ENCODE peak calls at places on chromosomes 16 and 17, in four cellular contexts. One of them, this sample, is unnamed.

GRCh38 chr17:28369684-28370034 is 448 bp downstream of the VTN start:
- DNase-seq in right atrium auricular region: no peak
- DNase-seq in BJ: no peak
- DNase-seq in dorsolateral prefrontal cortex: no peak
- DNase-seq in this sample: no peak

GRCh38 chr17:77708936-77709335 is 249.6 kb upstream of the TNRC6C start:
- DNase-seq in right atrium auricular region: peak; percentile 16
- DNase-seq in dorsolateral prefrontal cortex: no peak
- DNase-seq in BJ: no peak
- DNase-seq in this sample: no peak

GRCh38 chr16:84574191-84574590 is 43.7 kb downstream of the COTL1 start:
- DNase-seq in dorsolateral prefrontal cortex: peak; percentile 53
- DNase-seq in BJ: no peak
- DNase-seq in right atrium auricular region: no peak
- DNase-seq in this sample: no peak

GRCh38 chr16:76946879-76947278 is 244.1 kb upstream of the MON1B start:
- DNase-seq in right atrium auricular region: no peak
- DNase-seq in dorsolateral prefrontal cortex: no peak
- DNase-seq in BJ: peak; percentile 9
- DNase-seq in this sample: no peak

GRCh38 chr17:81285179-81285878 is 9.8 kb downstream of the SLC38A10 start:
- DNase-seq in BJ: no peak
- DNase-seq in dorsolateral prefrontal cortex: peak; percentile 46
- DNase-seq in right atrium auricular region: peak; percentile 83
- DNase-seq in this sample: peak; percentile 65

GRCh38 chr17:64732336-64733006 is 70.4 kb upstream of the SMURF2 start:
- DNase-seq in dorsolateral prefrontal cortex: peak; percentile 40
- DNase-seq in right atrium auricular region: no peak
- DNase-seq in BJ: no peak
- DNase-seq in this sample: no peak

GRCh38 chr16:89495121-89495520 is 4.8 kb upstream of the ANKRD11 start:
- DNase-seq in dorsolateral prefrontal cortex: no peak
- DNase-seq in right atrium auricular region: no peak
- DNase-seq in BJ: no peak
- DNase-seq in this sample: no peak

GRCh38 chr17:44071772-44072171 is 1.2 kb downstream of the G6PC3 start:
- DNase-seq in right atrium auricular region: no peak
- DNase-seq in dorsolateral prefrontal cortex: no peak
- DNase-seq in BJ: no peak
- DNase-seq in this sample: no peak

GRCh38 chr17:57892146-57892819 is 42.4 kb upstream of the MRPS23 start:
- DNase-seq in right atrium auricular region: peak; percentile 97
- DNase-seq in dorsolateral prefrontal cortex: peak; percentile 85
- DNase-seq in BJ: no peak
- DNase-seq in this sample: peak; percentile 74

GRCh38 chr17:65953316-65954147 is 238.4 kb downstream of the CEP112 start:
- DNase-seq in dorsolateral prefrontal cortex: no peak
- DNase-seq in right atrium auricular region: no peak
- DNase-seq in BJ: no peak
- DNase-seq in this sample: no peak

GRCh38 chr17:61130320-61130719 is 269.3 kb upstream of the TBX2 start:
- DNase-seq in dorsolateral prefrontal cortex: no peak
- DNase-seq in right atrium auricular region: no peak
- DNase-seq in BJ: no peak
- DNase-seq in this sample: no peak

GRCh38 chr17:17508019-17508535 is 11.9 kb upstream of the RASD1 start:
- DNase-seq in BJ: no peak
- DNase-seq in dorsolateral prefrontal cortex: no peak
- DNase-seq in right atrium auricular region: no peak
- DNase-seq in this sample: no peak

GRCh38 chr16:89545044-89545830 is 15.2 kb upstream of the RPL13 start:
- DNase-seq in dorsolateral prefrontal cortex: no peak
- DNase-seq in right atrium auricular region: no peak
- DNase-seq in BJ: no peak
- DNase-seq in this sample: no peak

GRCh38 chr17:58388302-58389190 is 28.8 kb downstream of the RNF43 start:
- DNase-seq in right atrium auricular region: no peak
- DNase-seq in BJ: no peak
- DNase-seq in dorsolateral prefrontal cortex: no peak
- DNase-seq in this sample: no peak

GRCh38 chr16:87133966-87134945 is 182.9 kb downstream of the C16orf95 start:
- DNase-seq in right atrium auricular region: no peak
- DNase-seq in BJ: no peak
- DNase-seq in dorsolateral prefrontal cortex: no peak
- DNase-seq in this sample: no peak

GRCh38 chr17:75850928-75851692 is 4.0 kb downstream of the WBP2 start:
- DNase-seq in right atrium auricular region: no peak
- DNase-seq in dorsolateral prefrontal cortex: peak; percentile 74
- DNase-seq in BJ: no peak
- DNase-seq in this sample: no peak

GRCh38 chr17:35605753-35606152 is 18.6 kb downstream of the AP2B1 start:
- DNase-seq in dorsolateral prefrontal cortex: no peak
- DNase-seq in BJ: peak; percentile 31
- DNase-seq in right atrium auricular region: no peak
- DNase-seq in this sample: no peak

GRCh38 chr16:86391987-86392386 is 118.3 kb upstream of the FOXF1 start:
- DNase-seq in BJ: no peak
- DNase-seq in right atrium auricular region: no peak
- DNase-seq in dorsolateral prefrontal cortex: no peak
- DNase-seq in this sample: no peak

GRCh38 chr17:57965521-57966160 is 10.4 kb upstream of the CUEDC1 start:
- DNase-seq in BJ: no peak
- DNase-seq in right atrium auricular region: no peak
- DNase-seq in dorsolateral prefrontal cortex: no peak
- DNase-seq in this sample: no peak

GRCh38 chr17:2235792-2236365 is 67.7 kb downstream of the SMG6 start:
- DNase-seq in BJ: no peak
- DNase-seq in right atrium auricular region: no peak
- DNase-seq in dorsolateral prefrontal cortex: no peak
- DNase-seq in this sample: no peak

GRCh38 chr16:72853575-72853974 is 194.4 kb downstream of the ZFHX3 start:
- DNase-seq in dorsolateral prefrontal cortex: no peak
- DNase-seq in right atrium auricular region: no peak
- DNase-seq in BJ: no peak
- DNase-seq in this sample: no peak

GRCh38 chr17:17738901-17739300 is 57.6 kb downstream of the RAI1 start:
- DNase-seq in dorsolateral prefrontal cortex: peak; percentile 72
- DNase-seq in right atrium auricular region: no peak
- DNase-seq in BJ: no peak
- DNase-seq in this sample: no peak

GRCh38 chr17:18382441-18383078 is 5.0 kb downstream of the EVPLL start:
- DNase-seq in BJ: no peak
- DNase-seq in right atrium auricular region: no peak
- DNase-seq in dorsolateral prefrontal cortex: no peak
- DNase-seq in this sample: no peak

GRCh38 chr16:4263504-4264436 is 9.1 kb downstream of the TFAP4 start:
- DNase-seq in right atrium auricular region: no peak
- DNase-seq in dorsolateral prefrontal cortex: no peak
- DNase-seq in BJ: peak; percentile 79
- DNase-seq in this sample: no peak

GRCh38 chr17:78956254-78956653 is 23.5 kb downstream of the LGALS3BP start:
- DNase-seq in right atrium auricular region: no peak
- DNase-seq in BJ: no peak
- DNase-seq in dorsolateral prefrontal cortex: no peak
- DNase-seq in this sample: no peak

GRCh38 chr17:42428141-42428944 is 5.3 kb upstream of the CAVIN1 start:
- DNase-seq in right atrium auricular region: no peak
- DNase-seq in dorsolateral prefrontal cortex: peak; percentile 64
- DNase-seq in BJ: peak; percentile 97
- DNase-seq in this sample: no peak

GRCh38 chr17:49101054-49101534 is 31.5 kb upstream of the B4GALNT2 start:
- DNase-seq in BJ: no peak
- DNase-seq in dorsolateral prefrontal cortex: no peak
- DNase-seq in right atrium auricular region: no peak
- DNase-seq in this sample: no peak

GRCh38 chr17:41800601-41801373 is 11.0 kb downstream of the P3H4 start:
- DNase-seq in BJ: no peak
- DNase-seq in dorsolateral prefrontal cortex: no peak
- DNase-seq in right atrium auricular region: no peak
- DNase-seq in this sample: no peak

GRCh38 chr16:28873543-28874201 is 4.6 kb upstream of the ATP2A1 start:
- DNase-seq in right atrium auricular region: no peak
- DNase-seq in dorsolateral prefrontal cortex: no peak
- DNase-seq in BJ: no peak
- DNase-seq in this sample: no peak

GRCh38 chr17:1929896-1930750 is 95.0 kb downstream of the RTN4RL1 start:
- DNase-seq in dorsolateral prefrontal cortex: no peak
- DNase-seq in right atrium auricular region: no peak
- DNase-seq in BJ: no peak
- DNase-seq in this sample: no peak

GRCh38 chr17:38852771-38853291 is 690 bp downstream of the RPL23 start:
- DNase-seq in right atrium auricular region: no peak
- DNase-seq in BJ: no peak
- DNase-seq in dorsolateral prefrontal cortex: no peak
- DNase-seq in this sample: no peak

GRCh38 chr16:9966569-9967157 is 215.6 kb downstream of the GRIN2A start:
- DNase-seq in dorsolateral prefrontal cortex: no peak
- DNase-seq in BJ: no peak
- DNase-seq in right atrium auricular region: no peak
- DNase-seq in this sample: peak; percentile 40

DNA sequence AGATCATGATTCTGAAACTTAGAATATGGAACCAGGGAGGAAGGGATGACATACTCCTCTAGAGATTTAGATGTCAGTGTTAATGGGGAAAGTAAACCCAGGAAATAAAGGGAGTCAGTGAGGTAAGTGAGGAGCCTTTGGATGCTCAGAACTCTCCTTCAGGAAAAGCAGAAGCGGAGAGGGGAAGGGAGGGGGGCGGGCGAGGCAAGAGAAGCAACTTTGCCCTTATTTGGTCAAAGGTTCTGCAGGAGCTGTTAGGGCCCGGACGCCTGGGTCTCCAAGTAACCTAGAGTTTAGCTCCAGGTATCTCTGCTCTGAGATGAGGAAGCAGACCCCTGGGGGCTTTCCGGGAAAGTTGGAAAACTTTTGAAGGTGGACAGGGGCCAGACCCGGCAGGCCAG is 1.3 kb downstream of the PFN1 start:
- DNase-seq in dorsolateral prefrontal cortex: no peak
- DNase-seq in right atrium auricular region: no peak
- DNase-seq in BJ: no peak
- DNase-seq in this sample: no peak
- H3K4me3 ChIP-seq in dorsolateral prefrontal cortex: peak overlapping the region; percentile 97
- H3K4me3 ChIP-seq in right atrium auricular region: peak overlapping the region; percentile 80
- H3K4me3 ChIP-seq in BJ: peak overlapping the region; percentile 92
- H3K4me3 ChIP-seq in this sample: peak overlapping the region; percentile 100

GRCh38 chr16:78396046-78396445 is 296.6 kb downstream of the WWOX start:
- DNase-seq in right atrium auricular region: no peak
- DNase-seq in dorsolateral prefrontal cortex: no peak
- DNase-seq in BJ: no peak
- DNase-seq in this sample: no peak
- TF ChIP-seq CTCF in right atrium auricular region: no peak
- TF ChIP-seq CTCF in dorsolateral prefrontal cortex: peak; percentile 21
- TF ChIP-seq CTCF in BJ: peak; percentile 9
- TF ChIP-seq CTCF in this sample: peak; percentile 27

DNA sequence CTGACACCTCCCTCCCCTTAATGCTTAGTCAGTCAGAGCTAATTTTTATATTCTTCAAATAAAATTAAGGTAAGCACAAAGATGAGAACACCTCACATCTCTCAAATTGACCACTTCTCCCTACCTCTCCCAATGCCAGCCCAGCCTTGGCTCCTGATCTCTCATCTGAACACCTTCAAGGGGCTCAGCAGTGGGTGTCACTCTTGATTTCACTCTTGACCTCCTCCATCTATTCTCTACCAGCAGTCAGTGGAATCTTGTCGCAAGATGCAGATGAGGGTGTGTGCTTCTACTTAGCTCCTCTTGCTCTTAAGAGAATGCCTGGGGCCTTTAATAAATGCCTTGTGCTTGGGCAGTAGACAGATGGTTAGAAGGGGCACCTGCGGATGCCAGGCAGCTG is 309.0 kb upstream of the IRX3 start:
- DNase-seq in dorsolateral prefrontal cortex: no peak
- DNase-seq in right atrium auricular region: no peak
- DNase-seq in BJ: no peak
- DNase-seq in this sample: no peak
- H3K27me3 ChIP-seq in dorsolateral prefrontal cortex: peaks cover 19% of the 10 kb centered on the region
- H3K27me3 ChIP-seq in right atrium auricular region: no peaks in the 10 kb centered on the region
- H3K27me3 ChIP-seq in BJ: peaks cover 2% of the 10 kb centered on the region
- H3K27me3 ChIP-seq in this sample: no peaks in the 10 kb centered on the region

DNA sequence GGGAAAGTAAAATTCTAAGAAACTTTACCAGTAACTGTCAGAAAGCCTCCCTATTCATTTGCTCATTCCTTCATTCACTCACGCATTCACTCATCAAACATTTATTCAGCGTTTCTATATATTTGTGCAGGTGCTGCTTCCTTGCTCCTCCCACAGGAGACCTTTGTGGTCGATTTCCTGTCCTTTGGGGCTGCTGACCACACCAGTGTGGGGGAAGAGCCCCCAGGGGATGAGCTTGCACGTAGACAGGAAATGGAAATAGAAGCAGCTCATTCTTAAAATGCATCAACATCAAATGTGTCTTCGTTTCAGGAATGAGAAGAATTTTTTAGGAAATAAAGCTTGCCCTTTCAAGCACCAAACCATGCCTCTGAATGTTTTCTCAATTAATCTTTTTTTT is 9.6 kb downstream of the PIK3R6 start:
- DNase-seq in dorsolateral prefrontal cortex: no peak
- DNase-seq in right atrium auricular region: no peak
- DNase-seq in BJ: peak; percentile 62
- DNase-seq in this sample: peak; percentile 84
- H3K4me3 ChIP-seq in dorsolateral prefrontal cortex: no peak overlapping the region
- H3K4me3 ChIP-seq in right atrium auricular region: no peak overlapping the region
- H3K4me3 ChIP-seq in BJ: no peak overlapping the region
- H3K4me3 ChIP-seq in this sample: no peak overlapping the region

DNA sequence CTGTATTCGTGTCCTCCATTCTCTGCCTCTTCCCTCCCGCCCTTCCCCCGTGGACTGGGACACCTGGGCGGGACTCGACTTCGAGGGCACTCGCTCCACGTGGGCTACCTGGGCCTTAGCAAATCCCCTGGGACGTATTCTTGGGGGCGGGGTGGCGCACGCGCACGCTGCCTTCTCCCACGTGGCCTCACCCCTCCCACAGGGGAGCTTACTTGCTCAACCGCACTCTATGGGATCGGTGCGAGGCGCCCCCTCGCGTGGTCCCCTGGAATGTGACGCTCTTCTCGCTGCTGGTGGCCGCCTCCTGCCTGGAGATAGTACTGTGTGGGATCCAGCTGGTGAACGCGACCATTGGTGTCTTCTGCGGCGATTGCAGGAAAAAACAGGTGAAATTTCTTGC is 3.5 kb downstream of the VMO1 start:
- DNase-seq in BJ: no peak
- DNase-seq in right atrium auricular region: no peak
- DNase-seq in dorsolateral prefrontal cortex: no peak
- DNase-seq in this sample: no peak
- TF ChIP-seq CTCF in BJ: no peak
- TF ChIP-seq CTCF in right atrium auricular region: no peak
- TF ChIP-seq CTCF in dorsolateral prefrontal cortex: no peak
- TF ChIP-seq CTCF in this sample: no peak

This sample was measured in GM06990.